ENCODE peak calls at places on chromosomes 7 and 10, in six cellular contexts. One of them, this sample, is unnamed.

GRCh38 chr7:27201231-27202017 is 1.5 kb upstream of the HOXA13 start:
- DNase-seq in NCI-H748 treated with DMSO at 0.1 percent for 48 hours: no peak
- DNase-seq in A172: no peak
- DNase-seq in activated CD4-positive, alpha-beta T cell treated with anti-CD3 and anti-CD28 coated beads for 36 hours: no peak
- DNase-seq in AG20443: no peak
- DNase-seq in retina: peak
- DNase-seq in this sample: no peak

GRCh38 chr7:121557034-121557892 is 161.2 kb upstream of the FAM3C start:
- DNase-seq in retina: no peak
- DNase-seq in NCI-H748 treated with DMSO at 0.1 percent for 48 hours: no peak
- DNase-seq in activated CD4-positive, alpha-beta T cell treated with anti-CD3 and anti-CD28 coated beads for 36 hours: no peak
- DNase-seq in A172: peak
- DNase-seq in AG20443: peak
- DNase-seq in this sample: no peak

GRCh38 chr10:43086321-43086942 is 9.6 kb downstream of the RET start:
- DNase-seq in A172: no peak
- DNase-seq in activated CD4-positive, alpha-beta T cell treated with anti-CD3 and anti-CD28 coated beads for 36 hours: no peak
- DNase-seq in AG20443: no peak
- DNase-seq in retina: peak
- DNase-seq in NCI-H748 treated with DMSO at 0.1 percent for 48 hours: no peak
- DNase-seq in this sample: no peak

GRCh38 chr7:86968618-86969017 is 90.8 kb downstream of the ELAPOR2 start:
- DNase-seq in AG20443: no peak
- DNase-seq in activated CD4-positive, alpha-beta T cell treated with anti-CD3 and anti-CD28 coated beads for 36 hours: no peak
- DNase-seq in A172: no peak
- DNase-seq in retina: no peak
- DNase-seq in NCI-H748 treated with DMSO at 0.1 percent for 48 hours: no peak
- DNase-seq in this sample: no peak

GRCh38 chr7:41237956-41238355 is 464.9 kb downstream of the INHBA start:
- DNase-seq in retina: no peak
- DNase-seq in A172: no peak
- DNase-seq in AG20443: no peak
- DNase-seq in activated CD4-positive, alpha-beta T cell treated with anti-CD3 and anti-CD28 coated beads for 36 hours: no peak
- DNase-seq in NCI-H748 treated with DMSO at 0.1 percent for 48 hours: no peak
- DNase-seq in this sample: no peak

GRCh38 chr10:65024886-65025285 is 1503.7 kb downstream of the REEP3 start:
- DNase-seq in NCI-H748 treated with DMSO at 0.1 percent for 48 hours: no peak
- DNase-seq in retina: no peak
- DNase-seq in AG20443: no peak
- DNase-seq in activated CD4-positive, alpha-beta T cell treated with anti-CD3 and anti-CD28 coated beads for 36 hours: no peak
- DNase-seq in A172: no peak
- DNase-seq in this sample: no peak

GRCh38 chr10:30765611-30766010 is 136.1 kb upstream of the LYZL2 start:
- DNase-seq in A172: no peak
- DNase-seq in activated CD4-positive, alpha-beta T cell treated with anti-CD3 and anti-CD28 coated beads for 36 hours: no peak
- DNase-seq in NCI-H748 treated with DMSO at 0.1 percent for 48 hours: no peak
- DNase-seq in retina: no peak
- DNase-seq in AG20443: no peak
- DNase-seq in this sample: no peak

GRCh38 chr10:132910901-132911711 is 31.3 kb downstream of the CFAP46 start:
- DNase-seq in AG20443: peak
- DNase-seq in activated CD4-positive, alpha-beta T cell treated with anti-CD3 and anti-CD28 coated beads for 36 hours: no peak
- DNase-seq in retina: peak
- DNase-seq in A172: no peak
- DNase-seq in NCI-H748 treated with DMSO at 0.1 percent for 48 hours: no peak
- DNase-seq in this sample: no peak

GRCh38 chr10:110083884-110084283 is 76.1 kb downstream of the ADD3 start:
- DNase-seq in activated CD4-positive, alpha-beta T cell treated with anti-CD3 and anti-CD28 coated beads for 36 hours: no peak
- DNase-seq in A172: peak
- DNase-seq in retina: no peak
- DNase-seq in NCI-H748 treated with DMSO at 0.1 percent for 48 hours: no peak
- DNase-seq in AG20443: no peak
- DNase-seq in this sample: no peak

GRCh38 chr7:87784424-87784823 is 91.7 kb downstream of the SLC25A40 start:
- DNase-seq in AG20443: no peak
- DNase-seq in A172: no peak
- DNase-seq in retina: no peak
- DNase-seq in NCI-H748 treated with DMSO at 0.1 percent for 48 hours: no peak
- DNase-seq in activated CD4-positive, alpha-beta T cell treated with anti-CD3 and anti-CD28 coated beads for 36 hours: no peak
- DNase-seq in this sample: no peak

GRCh38 chr7:81929386-81929785 is 159.5 kb upstream of the HGF start:
- DNase-seq in AG20443: no peak
- DNase-seq in activated CD4-positive, alpha-beta T cell treated with anti-CD3 and anti-CD28 coated beads for 36 hours: no peak
- DNase-seq in NCI-H748 treated with DMSO at 0.1 percent for 48 hours: no peak
- DNase-seq in retina: no peak
- DNase-seq in A172: no peak
- DNase-seq in this sample: no peak

GRCh38 chr10:89879121-89879520 is 177.7 kb downstream of the KIF20B start:
- DNase-seq in activated CD4-positive, alpha-beta T cell treated with anti-CD3 and anti-CD28 coated beads for 36 hours: no peak
- DNase-seq in AG20443: no peak
- DNase-seq in retina: no peak
- DNase-seq in NCI-H748 treated with DMSO at 0.1 percent for 48 hours: no peak
- DNase-seq in A172: no peak
- DNase-seq in this sample: no peak

GRCh38 chr10:88895252-88895651 is 15.2 kb downstream of the STAMBPL1 start:
- DNase-seq in A172: no peak
- DNase-seq in retina: no peak
- DNase-seq in AG20443: no peak
- DNase-seq in activated CD4-positive, alpha-beta T cell treated with anti-CD3 and anti-CD28 coated beads for 36 hours: no peak
- DNase-seq in NCI-H748 treated with DMSO at 0.1 percent for 48 hours: no peak
- DNase-seq in this sample: no peak

GRCh38 chr7:27191081-27191715 is 6.2 kb upstream of the HOXA11 start:
- DNase-seq in NCI-H748 treated with DMSO at 0.1 percent for 48 hours: no peak
- DNase-seq in retina: no peak
- DNase-seq in A172: no peak
- DNase-seq in activated CD4-positive, alpha-beta T cell treated with anti-CD3 and anti-CD28 coated beads for 36 hours: no peak
- DNase-seq in AG20443: no peak
- DNase-seq in this sample: no peak

GRCh38 chr10:46522295-46523118 is 34.0 kb downstream of the GPRIN2 start:
- DNase-seq in retina: no peak
- DNase-seq in NCI-H748 treated with DMSO at 0.1 percent for 48 hours: no peak
- DNase-seq in activated CD4-positive, alpha-beta T cell treated with anti-CD3 and anti-CD28 coated beads for 36 hours: no peak
- DNase-seq in AG20443: no peak
- DNase-seq in A172: no peak
- DNase-seq in this sample: no peak

GRCh38 chr10:110323503-110323902 is 18.8 kb upstream of the SMNDC1 start:
- DNase-seq in A172: peak
- DNase-seq in NCI-H748 treated with DMSO at 0.1 percent for 48 hours: no peak
- DNase-seq in AG20443: peak
- DNase-seq in retina: no peak
- DNase-seq in activated CD4-positive, alpha-beta T cell treated with anti-CD3 and anti-CD28 coated beads for 36 hours: no peak
- DNase-seq in this sample: no peak

GRCh38 chr10:132959296-132959961 is 17.1 kb upstream of the CFAP46 start:
- DNase-seq in activated CD4-positive, alpha-beta T cell treated with anti-CD3 and anti-CD28 coated beads for 36 hours: no peak
- DNase-seq in AG20443: no peak
- DNase-seq in retina: no peak
- DNase-seq in NCI-H748 treated with DMSO at 0.1 percent for 48 hours: no peak
- DNase-seq in A172: no peak
- DNase-seq in this sample: no peak

GRCh38 chr7:25726180-25726579 is 425.8 kb upstream of the NFE2L3 start:
- DNase-seq in activated CD4-positive, alpha-beta T cell treated with anti-CD3 and anti-CD28 coated beads for 36 hours: no peak
- DNase-seq in retina: no peak
- DNase-seq in A172: no peak
- DNase-seq in NCI-H748 treated with DMSO at 0.1 percent for 48 hours: no peak
- DNase-seq in AG20443: no peak
- DNase-seq in this sample: no peak